ENCODE peak calls at places on chromosomes 1 and 21, in four cellular contexts. A is cardiac fibroblast, C is H7, S is mucosa of descending colon. D is an unnamed sample.

GRCh38 chr1:192086643-192087042 is 71.6 kb upstream of the RGS18 start:
- DNase-seq in A (no peak), C (no peak), S (no peak), D (no peak)

GRCh38 chr1:96863449-96863848 is 141.9 kb downstream of the PTBP2 start:
- DNase-seq in C (no peak), A (peak; percentile 69), S (no peak), D (no peak)

GRCh38 chr1:167601442-167602380 is 28.3 kb upstream of the RCSD1 start:
- DNase-seq in C (peak; percentile 32), S (peak; percentile 59), A (no peak), D (no peak)

GRCh38 chr1:39147099-39148025 is 57.1 kb upstream of the MACF1 start:
- DNase-seq in S (no peak), C (no peak), A (no peak), D (no peak)

GRCh38 chr1:240099748-240100147 is 8.1 kb downstream of the FMN2 start:
- DNase-seq in C (no peak), A (no peak), S (no peak), D (no peak)

GRCh38 chr1:205505791-205506190 is 1.3 kb downstream of the CDK18 start:
- DNase-seq in S (peak; percentile 60), A (no peak), C (peak; percentile 65), D (peak; percentile 56)

GRCh38 chr1:72649974-72650373 is 367.6 kb upstream of the NEGR1 start:
- DNase-seq in S (no peak), A (peak; percentile 34), C (no peak), D (no peak)

GRCh38 chr1:34975312-34975711 is 9.8 kb downstream of the TMEM35B start:
- DNase-seq in C (no peak), A (no peak), S (no peak), D (no peak)

GRCh38 chr21:26443867-26444266 is 129.2 kb downstream of the CYYR1 start:
- DNase-seq in A (no peak), C (no peak), S (no peak), D (no peak)

GRCh38 chr1:198542632-198543031 is 2.2 kb upstream of the ATP6V1G3 start:
- DNase-seq in S (no peak), A (no peak), C (no peak), D (no peak)

GRCh38 chr1:87131809-87132663 is 196.6 kb upstream of the LMO4 start:
- DNase-seq in A (peak; percentile 81), S (peak; percentile 79), C (peak; percentile 92), D (peak; percentile 67)
- H3K4me3 ChIP-seq in A (peak overlapping the region; percentile 42), S (no peak overlapping the region), C (peak overlapping the region; percentile 60), D (peak overlapping the region; percentile 20)

DNA sequence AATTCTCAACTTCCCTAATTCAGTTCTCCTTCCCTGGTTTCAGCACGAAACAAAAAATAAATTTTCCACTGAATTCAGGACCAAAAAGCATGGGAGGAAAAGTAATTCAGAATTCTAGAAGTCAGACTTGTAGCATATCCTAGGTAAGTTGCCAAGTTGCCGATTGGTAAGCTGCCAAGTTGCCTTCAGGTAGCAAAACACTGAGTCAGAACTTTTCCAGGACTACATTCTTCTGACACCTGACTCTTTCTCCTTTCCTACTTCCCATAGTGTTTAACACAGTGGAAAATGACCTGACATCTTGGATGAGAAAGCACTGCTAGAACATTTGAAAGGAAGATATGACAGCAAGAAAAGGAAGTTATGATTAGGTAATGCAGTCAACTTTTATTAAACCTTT is 322.8 kb downstream of the SPATA17 start:
- DNase-seq in S (no peak), C (no peak), A (no peak), D (peak; percentile 26)
- H3K4me3 ChIP-seq in S (no peak overlapping the region), C (no peak overlapping the region), A (no peak overlapping the region), D (no peak overlapping the region)

DNA sequence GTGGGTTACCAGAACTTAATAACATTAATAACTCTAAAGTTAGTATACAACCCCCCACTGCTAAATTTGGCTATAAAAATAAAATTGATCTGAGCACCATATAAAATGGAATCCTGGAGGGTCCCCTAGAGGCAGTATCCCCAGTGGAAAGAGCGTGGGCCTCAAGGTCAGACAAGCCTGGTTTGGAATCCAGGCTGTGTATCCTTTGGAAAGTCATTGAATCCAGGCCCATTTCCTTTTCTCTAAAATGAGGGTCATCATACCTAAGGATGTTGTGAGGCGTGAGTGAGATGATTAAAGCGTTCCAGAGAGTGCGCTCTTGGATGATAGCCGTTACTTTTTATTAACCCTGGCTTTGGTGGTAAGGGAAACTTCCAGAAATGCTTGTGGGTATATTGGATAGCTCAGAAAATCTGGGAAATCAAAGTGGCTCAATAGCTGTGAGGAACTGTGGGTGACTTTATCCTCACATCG is 671 bp upstream of the ZNF436 start:
- DNase-seq in S (no peak), C (no peak), A (peak; percentile 5), D (no peak)
- H3K4me3 ChIP-seq in S (no peak overlapping the region), C (no peak overlapping the region), A (peak overlapping the region; percentile 93), D (no peak overlapping the region)

GRCh38 chr1:18921506-18922251 is 19.3 kb upstream of the ALDH4A1 start:
- DNase-seq in S (no peak), C (no peak), A (no peak), D (no peak)
- H3K4me3 ChIP-seq in S (no peak overlapping the region), C (no peak overlapping the region), A (no peak overlapping the region), D (no peak overlapping the region)

DNA sequence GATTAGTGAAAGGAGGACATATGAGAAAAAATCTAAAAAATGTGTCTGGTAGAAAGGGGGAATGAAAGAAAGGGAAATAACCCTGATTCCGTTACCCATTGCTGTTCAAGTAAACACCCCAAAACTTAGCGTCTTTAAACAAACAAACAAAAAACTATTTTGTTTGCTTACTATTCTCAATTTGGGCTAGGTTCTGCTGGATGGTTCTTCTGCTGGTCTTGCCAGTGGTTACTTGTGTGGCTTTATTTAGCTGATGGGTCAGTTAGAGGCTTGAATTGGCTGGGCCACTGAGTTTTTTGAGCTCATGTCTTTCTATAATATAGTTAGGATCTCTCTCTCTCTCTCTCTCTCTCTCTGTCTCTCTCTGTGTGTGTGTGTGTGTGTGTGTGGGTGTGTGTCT is 112.1 kb downstream of the GRIK1 start:
- DNase-seq in A (no peak), S (no peak), C (no peak), D (no peak)
- H3K4me3 ChIP-seq in A (no peak overlapping the region), S (no peak overlapping the region), C (no peak overlapping the region), D (no peak overlapping the region)

GRCh38 chr21:32764186-32764585 is 7.4 kb downstream of the PAXBP1 start:
- DNase-seq in C (no peak), A (no peak), S (no peak), D (no peak)
- H3K4me3 ChIP-seq in C (no peak overlapping the region), A (no peak overlapping the region), S (no peak overlapping the region), D (no peak overlapping the region)